ENCODE peak calls at places on chromosome 5, in five cellular contexts. W is tibial nerve, L is brain microvascular endothelial cell, N is spleen, D is GM12865. K is an unnamed sample.

GRCh38 chr5:107930891-107931290 is 260.2 kb upstream of the EFNA5 start:
- DNase-seq in W (no peak), L (no peak), N (no peak), D (no peak), K (no peak)

GRCh38 chr5:122192883-122193496 is 63.6 kb downstream of the ZNF474 start:
- DNase-seq in W (no peak), L (peak), N (no peak), D (peak), K (no peak)

GRCh38 chr5:116419258-116419657 is 155.4 kb downstream of the SEMA6A start:
- DNase-seq in W (no peak), L (no peak), N (no peak), D (no peak), K (no peak)

GRCh38 chr5:1312993-1313833 is 18.3 kb upstream of the TERT start:
- DNase-seq in W (no peak), L (no peak), N (peak), D (peak), K (no peak)

GRCh38 chr5:179111267-179112207 is 51.4 kb downstream of the ZNF354C start:
- DNase-seq in W (no peak), L (no peak), N (peak), D (no peak), K (no peak)

GRCh38 chr5:180718810-180719453 is 20.9 kb downstream of the OR2Y1 start:
- DNase-seq in W (no peak), L (peak), N (no peak), D (peak), K (peak)

GRCh38 chr5:177098103-177098771 is 11.5 kb downstream of the FGFR4 start:
- DNase-seq in W (no peak), L (no peak), N (no peak), D (no peak), K (no peak)

GRCh38 chr5:177552839-177553455 is 1.4 kb downstream of the FAM193B start:
- DNase-seq in W (no peak), L (no peak), N (peak), D (no peak), K (no peak)

GRCh38 chr5:435961-436640 is 6.9 kb upstream of the EXOC3 start:
- DNase-seq in W (no peak), L (no peak), N (peak), D (peak), K (no peak)

GRCh38 chr5:139061856-139062255 is 136.3 kb downstream of the SIL1 start:
- DNase-seq in W (no peak), L (peak), N (no peak), D (no peak), K (no peak)

GRCh38 chr5:91074615-91075014 is 308.5 kb downstream of the ARRDC3 start:
- DNase-seq in W (no peak), L (peak), N (no peak), D (no peak), K (peak)

GRCh38 chr5:100903036-100903887 is at the start of gene ST8SIA4:
- DNase-seq in W (peak), L (peak), N (peak), D (peak), K (no peak)

GRCh38 chr5:54524082-54524481 is 6.5 kb downstream of the SNX18 start:
- DNase-seq in W (no peak), L (no peak), N (no peak), D (no peak), K (no peak)

GRCh38 chr5:54523534-54523933 is 6.0 kb downstream of the SNX18 start:
- DNase-seq in W (no peak), L (no peak), N (no peak), D (no peak), K (no peak)

GRCh38 chr5:54525692-54526091 is 8.1 kb downstream of the SNX18 start:
- DNase-seq in W (no peak), L (no peak), N (no peak), D (no peak), K (no peak)

GRCh38 chr5:54525226-54525625 is 7.7 kb downstream of the SNX18 start:
- DNase-seq in W (no peak), L (no peak), N (no peak), D (no peak), K (no peak)

GRCh38 chr5:54524704-54525103 is 7.1 kb downstream of the SNX18 start:
- DNase-seq in W (no peak), L (peak), N (peak), D (no peak), K (no peak)
- H3K4me3 ChIP-seq in W (no peak), L (no peak), N (no peak), D (no peak), K (no peak)

GRCh38 chr5:148398698-148399121 is 15.0 kb downstream of the FBXO38 start:
- DNase-seq in W (no peak), L (no peak), N (no peak), D (no peak), K (no peak)
- H3K4me3 ChIP-seq in W (no peak), L (no peak), N (no peak), D (no peak), K (no peak)

DNA sequence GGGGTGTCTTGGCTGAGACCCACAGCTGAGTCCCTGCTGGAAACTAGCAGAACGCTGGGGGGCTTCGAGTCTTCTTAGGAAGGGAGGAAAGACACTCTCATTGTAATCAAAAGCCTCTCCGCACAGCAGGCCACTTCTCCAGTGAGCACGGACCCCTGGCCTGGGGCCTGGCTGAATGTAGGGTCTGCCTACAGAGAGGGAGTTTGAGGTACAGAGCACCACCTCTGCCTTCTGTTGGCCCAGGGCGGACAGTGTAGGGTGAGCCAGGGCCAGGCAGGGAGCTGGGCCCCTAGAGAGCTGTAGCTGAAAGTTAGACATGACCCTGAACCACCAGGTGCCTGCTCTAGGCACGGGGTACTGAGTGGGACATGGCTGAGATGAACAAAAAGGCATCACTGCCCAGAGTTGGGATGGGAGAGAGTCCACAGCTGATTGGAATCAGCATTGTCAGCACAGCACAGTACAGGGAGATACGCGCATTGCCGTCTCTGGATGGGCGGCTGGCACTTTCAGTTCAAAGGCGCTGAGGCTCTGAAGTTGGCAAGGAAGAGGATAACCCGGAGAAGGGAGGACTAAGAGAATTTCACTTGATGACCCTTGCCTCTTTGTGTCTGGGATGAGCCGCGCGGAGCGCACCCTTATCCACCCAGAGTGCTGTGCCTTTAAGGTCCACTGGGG is 363 bp upstream of the SLC25A48 start:
- DNase-seq in W (no peak), L (peak), N (peak), D (no peak), K (no peak)
- H3K4me3 ChIP-seq in W (no peak), L (peak), N (peak), D (no peak), K (peak)

GRCh38 chr5:172859966-172860365 is 25.9 kb downstream of the ERGIC1 start:
- DNase-seq in W (no peak), L (no peak), N (no peak), D (no peak), K (no peak)

GRCh38 chr5:172858990-172859811 is 25.1 kb downstream of the ERGIC1 start:
- DNase-seq in W (peak), L (peak), N (no peak), D (no peak), K (no peak)

GRCh38 chr5:172862165-172862801 is 28.2 kb downstream of the ERGIC1 start:
- DNase-seq in W (no peak), L (no peak), N (no peak), D (no peak), K (no peak)

GRCh38 chr5:172861461-172861860 is 27.4 kb downstream of the ERGIC1 start:
- DNase-seq in W (no peak), L (no peak), N (no peak), D (no peak), K (no peak)

DNA sequence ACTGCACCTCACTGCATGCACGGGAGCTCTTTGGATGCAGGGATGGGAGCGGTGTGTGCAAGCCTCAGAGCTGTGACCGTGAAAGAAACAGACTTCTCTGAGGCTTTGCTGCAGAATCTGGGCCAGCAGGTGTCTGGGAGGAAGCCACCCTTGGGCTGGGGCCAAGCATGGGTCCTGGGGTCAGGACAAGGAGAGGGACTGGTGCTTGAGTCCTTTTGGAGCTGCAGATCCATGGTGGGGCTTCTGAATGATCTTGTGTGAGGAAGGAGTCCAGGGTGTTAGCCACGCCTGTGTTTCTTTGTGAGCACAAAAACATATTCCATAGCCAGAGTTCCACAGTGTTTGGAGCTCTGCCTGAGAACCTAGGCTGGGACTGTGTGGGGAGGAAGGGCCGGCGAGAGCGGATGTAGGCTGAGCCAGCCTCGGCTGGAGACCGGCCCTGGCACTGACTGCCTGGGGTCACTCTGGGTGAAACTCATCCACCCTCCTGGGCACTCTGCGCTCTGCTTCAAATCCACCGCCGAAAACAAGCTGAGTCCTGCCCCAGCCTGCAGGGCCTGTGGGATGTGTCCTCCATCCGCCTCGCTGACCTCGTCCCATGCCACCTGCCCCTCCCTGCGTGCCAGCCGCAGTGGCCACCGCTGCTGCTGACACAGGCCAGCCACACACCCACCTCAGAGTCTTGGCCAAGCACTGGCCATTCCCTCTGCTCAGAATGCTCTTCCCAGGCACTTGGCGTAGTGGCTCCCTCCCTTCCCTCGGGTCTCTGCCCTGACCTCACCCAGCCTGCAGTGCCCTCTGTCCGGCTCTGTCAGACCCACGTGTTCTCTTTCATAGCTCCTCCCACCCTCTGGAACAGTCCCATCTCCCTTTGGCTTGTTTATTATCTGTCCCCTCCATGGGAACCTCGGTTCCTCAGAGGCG is 26.7 kb downstream of the ERGIC1 start:
- DNase-seq in W (peak), L (no peak), N (peak), D (no peak), K (no peak)
- H3K4me3 ChIP-seq in W (no peak), L (no peak), N (no peak), D (no peak), K (no peak)

GRCh38 chr5:43039468-43040286 is 442 bp downstream of the ANXA2R start:
- DNase-seq in W (peak), L (peak), N (peak), D (peak), K (no peak)

GRCh38 chr5:43036856-43037711 is 3.0 kb downstream of the ANXA2R start:
- DNase-seq in W (no peak), L (peak), N (peak), D (no peak), K (no peak)

GRCh38 chr5:43037929-43038510 is 2.1 kb downstream of the ANXA2R start:
- DNase-seq in W (no peak), L (peak), N (no peak), D (peak), K (no peak)

GRCh38 chr5:43039115-43039467 is 1.0 kb downstream of the ANXA2R start:
- DNase-seq in W (no peak), L (no peak), N (no peak), D (no peak), K (no peak)

DNA sequence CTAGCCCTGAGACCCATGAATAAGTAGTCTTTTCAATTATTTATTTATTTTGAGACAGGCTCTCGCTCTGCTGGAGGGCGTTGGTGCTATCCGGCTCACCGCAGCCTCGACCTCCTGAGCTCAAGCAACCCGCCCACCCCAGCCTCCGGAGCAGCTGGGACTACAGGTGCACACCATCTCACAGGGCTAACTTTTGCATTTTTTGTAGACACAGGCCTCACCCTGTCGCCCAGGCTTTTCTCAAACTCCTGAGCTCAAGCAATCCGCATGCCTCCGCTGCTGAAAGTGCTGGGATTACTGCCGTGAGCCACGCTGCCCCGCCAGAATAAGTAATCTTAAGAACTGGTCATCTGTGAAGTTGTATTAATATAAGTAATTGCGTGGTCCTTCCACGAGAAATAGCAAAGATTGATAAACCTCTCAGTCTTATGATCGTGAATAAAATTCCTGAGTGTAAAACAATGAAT is 1.6 kb downstream of the ANXA2R start:
- DNase-seq in W (no peak), L (peak), N (peak), D (peak), K (no peak)
- H3K4me3 ChIP-seq in W (peak), L (peak), N (peak), D (peak), K (no peak)

K was measured in AG09309.